ENCODE peak calls at places on chromosomes 2 and 18, in eight cellular contexts. One of them, this sample, is unnamed.

GRCh38 chr18:74796928-74797576 is 199.4 kb downstream of the ZNF407 start:
- DNase-seq in H54: no peak
- DNase-seq in suprapubic skin: no peak
- DNase-seq in heart left ventricle: no peak
- DNase-seq in ovary: no peak
- DNase-seq in spleen: no peak
- DNase-seq in HCT116: peak; percentile 8
- DNase-seq in lower leg skin: no peak
- DNase-seq in this sample: no peak

GRCh38 chr2:105804266-105804665 is 59.6 kb downstream of the NCK2 start:
- DNase-seq in H54: no peak
- DNase-seq in suprapubic skin: no peak
- DNase-seq in heart left ventricle: no peak
- DNase-seq in ovary: no peak
- DNase-seq in spleen: no peak
- DNase-seq in HCT116: no peak
- DNase-seq in lower leg skin: no peak
- DNase-seq in this sample: no peak

GRCh38 chr18:23718243-23718720 is 29.0 kb downstream of the LAMA3 start:
- DNase-seq in H54: no peak
- DNase-seq in suprapubic skin: no peak
- DNase-seq in heart left ventricle: no peak
- DNase-seq in ovary: no peak
- DNase-seq in spleen: no peak
- DNase-seq in HCT116: no peak
- DNase-seq in lower leg skin: no peak
- DNase-seq in this sample: no peak

GRCh38 chr2:67974564-67975430 is 88.0 kb downstream of the C1D start:
- DNase-seq in H54: no peak
- DNase-seq in suprapubic skin: no peak
- DNase-seq in heart left ventricle: peak; percentile 25
- DNase-seq in ovary: no peak
- DNase-seq in spleen: no peak
- DNase-seq in HCT116: no peak
- DNase-seq in lower leg skin: no peak
- DNase-seq in this sample: no peak

GRCh38 chr2:85648619-85649018 is 19.4 kb downstream of the SFTPB start:
- DNase-seq in H54: no peak
- DNase-seq in suprapubic skin: no peak
- DNase-seq in heart left ventricle: peak; percentile 37
- DNase-seq in ovary: no peak
- DNase-seq in spleen: no peak
- DNase-seq in HCT116: no peak
- DNase-seq in lower leg skin: no peak
- DNase-seq in this sample: no peak

GRCh38 chr2:18430996-18431748 is 129.3 kb downstream of the RDH14 start:
- DNase-seq in H54: no peak
- DNase-seq in suprapubic skin: no peak
- DNase-seq in heart left ventricle: no peak
- DNase-seq in ovary: no peak
- DNase-seq in spleen: no peak
- DNase-seq in HCT116: no peak
- DNase-seq in lower leg skin: no peak
- DNase-seq in this sample: no peak

GRCh38 chr2:131394147-131394931 is 30.4 kb upstream of the RAB6D start:
- DNase-seq in H54: no peak
- DNase-seq in suprapubic skin: no peak
- DNase-seq in heart left ventricle: no peak
- DNase-seq in ovary: no peak
- DNase-seq in spleen: no peak
- DNase-seq in HCT116: no peak
- DNase-seq in lower leg skin: no peak
- DNase-seq in this sample: no peak

GRCh38 chr2:168796583-168797285 is 5.7 kb upstream of the NOSTRIN start:
- DNase-seq in H54: no peak
- DNase-seq in suprapubic skin: no peak
- DNase-seq in heart left ventricle: peak; percentile 67
- DNase-seq in ovary: no peak
- DNase-seq in spleen: no peak
- DNase-seq in HCT116: no peak
- DNase-seq in lower leg skin: no peak
- DNase-seq in this sample: no peak

GRCh38 chr2:178870703-178871102 is 63.5 kb upstream of the TTN start:
- DNase-seq in H54: peak; percentile 31
- DNase-seq in suprapubic skin: no peak
- DNase-seq in heart left ventricle: no peak
- DNase-seq in ovary: no peak
- DNase-seq in spleen: no peak
- DNase-seq in HCT116: no peak
- DNase-seq in lower leg skin: no peak
- DNase-seq in this sample: no peak

GRCh38 chr2:20544093-20544747 is 97.3 kb downstream of the RHOB start:
- DNase-seq in H54: no peak
- DNase-seq in suprapubic skin: no peak
- DNase-seq in heart left ventricle: no peak
- DNase-seq in ovary: no peak
- DNase-seq in spleen: peak; percentile 51
- DNase-seq in HCT116: no peak
- DNase-seq in lower leg skin: no peak
- DNase-seq in this sample: no peak

GRCh38 chr2:47870668-47871540 is 35.4 kb downstream of the FBXO11 start:
- DNase-seq in H54: no peak
- DNase-seq in suprapubic skin: no peak
- DNase-seq in heart left ventricle: no peak
- DNase-seq in ovary: no peak
- DNase-seq in spleen: no peak
- DNase-seq in HCT116: no peak
- DNase-seq in lower leg skin: no peak
- DNase-seq in this sample: no peak

GRCh38 chr2:229173810-229174359 is 97.2 kb downstream of the PID1 start:
- DNase-seq in H54: no peak
- DNase-seq in suprapubic skin: no peak
- DNase-seq in heart left ventricle: no peak
- DNase-seq in ovary: no peak
- DNase-seq in spleen: no peak
- DNase-seq in HCT116: no peak
- DNase-seq in lower leg skin: no peak
- DNase-seq in this sample: no peak

GRCh38 chr2:213221962-213222361 is 62.3 kb upstream of the SPAG16 start:
- DNase-seq in H54: no peak
- DNase-seq in suprapubic skin: no peak
- DNase-seq in heart left ventricle: no peak
- DNase-seq in ovary: no peak
- DNase-seq in spleen: no peak
- DNase-seq in HCT116: no peak
- DNase-seq in lower leg skin: no peak
- DNase-seq in this sample: no peak

DNA sequence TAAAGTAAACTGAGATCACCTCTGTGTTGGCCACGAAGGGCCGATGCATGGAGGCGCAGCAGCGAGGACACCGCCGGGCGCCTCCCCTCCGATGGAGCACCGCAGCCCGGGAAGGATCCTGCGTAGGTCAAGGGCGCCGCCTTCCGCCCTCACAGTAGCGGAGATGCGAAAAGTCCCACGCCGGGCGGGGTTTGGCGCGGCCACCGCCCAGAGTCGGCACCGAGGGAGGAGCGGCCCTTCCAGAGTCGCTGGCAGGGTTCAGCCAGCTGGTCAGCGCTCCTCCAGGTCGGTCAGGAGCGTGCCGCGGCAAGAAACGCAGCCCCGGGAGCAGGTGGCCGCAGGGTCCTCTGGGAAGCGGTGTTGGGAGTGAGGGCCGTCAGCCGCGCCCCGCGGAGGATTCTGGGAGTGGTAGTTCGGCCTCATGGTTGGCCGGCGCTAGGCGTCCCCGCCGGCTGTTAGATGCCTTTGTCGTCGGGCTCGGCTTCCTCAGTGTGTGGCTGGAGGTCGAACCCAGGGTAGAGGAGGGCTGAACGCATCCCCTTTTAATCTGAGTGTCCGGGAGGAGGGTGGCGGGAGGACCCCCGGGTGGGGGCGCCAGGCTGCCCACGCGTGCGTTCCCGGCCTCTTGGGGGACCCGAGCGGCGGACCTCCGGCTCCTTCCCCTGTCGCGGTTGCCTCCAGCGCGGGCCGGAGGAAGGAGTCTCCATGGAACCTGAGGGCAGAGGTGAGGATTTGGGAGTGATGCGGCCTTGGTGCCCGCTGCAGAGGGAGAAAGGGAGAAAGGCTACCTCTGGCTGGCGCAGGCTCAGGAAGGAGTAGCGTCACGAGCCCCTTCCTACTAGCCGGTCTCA is at the start of gene ZNF892:
- DNase-seq in H54: peak; percentile 57
- DNase-seq in suprapubic skin: peak; percentile 91
- DNase-seq in heart left ventricle: peak; percentile 91
- DNase-seq in ovary: peak; percentile 87
- DNase-seq in spleen: peak; percentile 96
- DNase-seq in HCT116: peak; percentile 38
- DNase-seq in lower leg skin: peak; percentile 87
- DNase-seq in this sample: peak; percentile 35
- TF ChIP-seq POLR2A in H54: peak; percentile 8
- TF ChIP-seq POLR2A in suprapubic skin: no peak
- TF ChIP-seq POLR2A in heart left ventricle: peak; percentile 67
- TF ChIP-seq POLR2A in ovary: no peak
- TF ChIP-seq POLR2A in spleen: no peak
- TF ChIP-seq POLR2A in HCT116: no peak
- TF ChIP-seq POLR2A in lower leg skin: no peak
- TF ChIP-seq POLR2A in this sample: no peak

GRCh38 chr18:58536534-58537271 is 92.2 kb downstream of the ALPK2 start:
- DNase-seq in H54: no peak
- DNase-seq in suprapubic skin: no peak
- DNase-seq in heart left ventricle: no peak
- DNase-seq in ovary: no peak
- DNase-seq in spleen: no peak
- DNase-seq in HCT116: no peak
- DNase-seq in lower leg skin: no peak
- DNase-seq in this sample: no peak
- TF ChIP-seq POLR2A in H54: no peak
- TF ChIP-seq POLR2A in suprapubic skin: no peak
- TF ChIP-seq POLR2A in heart left ventricle: no peak
- TF ChIP-seq POLR2A in ovary: no peak
- TF ChIP-seq POLR2A in spleen: no peak
- TF ChIP-seq POLR2A in HCT116: no peak
- TF ChIP-seq POLR2A in lower leg skin: no peak
- TF ChIP-seq POLR2A in this sample: no peak

DNA sequence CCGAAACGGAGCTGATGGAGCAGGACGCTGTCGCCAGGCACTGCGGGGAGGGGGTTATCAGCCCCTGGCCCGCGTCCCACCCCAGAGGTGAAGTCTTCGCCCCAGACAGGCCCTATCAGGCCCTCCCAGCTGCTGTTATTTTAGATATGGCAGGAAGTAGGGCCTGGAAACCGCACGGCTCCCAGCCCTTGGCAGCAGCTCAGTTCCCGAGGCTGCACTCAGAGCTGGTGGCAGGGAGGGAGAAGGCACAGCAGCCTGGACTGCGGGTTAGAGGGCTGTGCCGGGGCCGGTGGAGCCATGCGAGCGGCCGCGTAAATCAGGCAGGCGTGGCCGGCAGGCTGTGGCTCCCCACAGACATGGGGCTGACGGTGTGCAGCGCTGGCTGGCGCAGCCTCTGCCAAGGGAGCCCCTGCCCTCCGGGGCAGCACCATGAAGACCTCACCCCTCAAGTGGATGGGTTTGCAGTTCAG is 111.4 kb downstream of the NFATC1 start:
- DNase-seq in H54: no peak
- DNase-seq in suprapubic skin: peak; percentile 84
- DNase-seq in heart left ventricle: peak; percentile 81
- DNase-seq in ovary: peak; percentile 61
- DNase-seq in spleen: peak; percentile 88
- DNase-seq in HCT116: no peak
- DNase-seq in lower leg skin: peak; percentile 55
- DNase-seq in this sample: no peak
- TF ChIP-seq POLR2A in H54: no peak
- TF ChIP-seq POLR2A in suprapubic skin: no peak
- TF ChIP-seq POLR2A in heart left ventricle: no peak
- TF ChIP-seq POLR2A in ovary: no peak
- TF ChIP-seq POLR2A in spleen: no peak
- TF ChIP-seq POLR2A in HCT116: no peak
- TF ChIP-seq POLR2A in lower leg skin: no peak
- TF ChIP-seq POLR2A in this sample: no peak

GRCh38 chr2:136136921-136137320 is 19.0 kb upstream of the CXCR4 start:
- DNase-seq in H54: no peak
- DNase-seq in suprapubic skin: no peak
- DNase-seq in heart left ventricle: no peak
- DNase-seq in ovary: no peak
- DNase-seq in spleen: no peak
- DNase-seq in HCT116: peak; percentile 66
- DNase-seq in lower leg skin: no peak
- DNase-seq in this sample: no peak

GRCh38 chr2:136135462-136135861 is 17.5 kb upstream of the CXCR4 start:
- DNase-seq in H54: no peak
- DNase-seq in suprapubic skin: no peak
- DNase-seq in heart left ventricle: no peak
- DNase-seq in ovary: no peak
- DNase-seq in spleen: no peak
- DNase-seq in HCT116: no peak
- DNase-seq in lower leg skin: no peak
- DNase-seq in this sample: no peak

GRCh38 chr2:136137982-136138381 is 20.0 kb upstream of the CXCR4 start:
- DNase-seq in H54: no peak
- DNase-seq in suprapubic skin: no peak
- DNase-seq in heart left ventricle: no peak
- DNase-seq in ovary: no peak
- DNase-seq in spleen: no peak
- DNase-seq in HCT116: no peak
- DNase-seq in lower leg skin: no peak
- DNase-seq in this sample: no peak

GRCh38 chr2:136134126-136134525 is 16.2 kb upstream of the CXCR4 start:
- DNase-seq in H54: no peak
- DNase-seq in suprapubic skin: no peak
- DNase-seq in heart left ventricle: no peak
- DNase-seq in ovary: no peak
- DNase-seq in spleen: no peak
- DNase-seq in HCT116: no peak
- DNase-seq in lower leg skin: no peak
- DNase-seq in this sample: no peak

DNA sequence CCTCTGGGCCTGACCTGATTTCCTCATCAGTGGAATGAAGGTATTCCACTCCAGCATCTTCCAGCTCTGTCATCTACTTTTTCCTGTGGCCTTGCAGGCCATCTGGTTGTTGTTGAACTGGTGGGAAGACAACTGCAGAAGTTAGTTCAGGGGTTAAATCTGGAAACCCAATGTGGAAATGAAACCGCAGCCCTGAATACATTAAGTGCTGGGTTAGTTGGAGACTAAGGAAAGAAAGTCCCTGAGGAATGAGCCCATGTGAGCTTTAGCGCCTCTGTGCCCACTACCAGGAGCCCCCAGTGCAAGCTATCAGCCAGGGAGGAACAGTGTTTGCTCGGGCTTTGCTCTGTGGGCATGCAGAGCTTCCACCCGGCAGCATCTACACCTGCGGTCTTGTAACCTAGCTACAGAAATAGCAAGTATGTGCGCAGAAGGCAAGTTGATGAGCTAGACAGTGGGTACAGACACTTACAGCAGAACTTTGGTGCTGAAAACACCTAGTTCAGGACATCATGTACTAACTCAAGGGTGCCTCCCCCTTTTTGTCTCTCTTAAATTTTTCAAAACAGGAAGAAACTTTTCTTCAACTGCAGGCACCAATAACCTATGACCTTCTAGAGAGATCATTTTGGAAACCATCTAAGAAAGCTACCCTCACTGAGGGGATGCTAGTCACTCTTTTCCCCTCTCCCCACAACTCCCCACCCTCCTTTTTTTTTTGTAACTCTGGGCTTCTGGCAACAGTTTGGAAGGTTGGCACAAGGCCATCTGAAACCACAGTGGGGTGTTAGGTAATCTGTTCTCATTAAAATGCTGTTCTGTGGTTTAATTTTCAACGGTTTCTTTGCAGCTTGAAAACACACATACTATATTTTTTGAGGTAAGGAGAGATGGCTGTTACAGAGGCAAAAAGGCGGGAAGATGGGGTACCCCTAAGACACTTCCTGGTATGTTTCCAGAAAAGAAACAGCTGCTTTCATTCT is 18.3 kb upstream of the CXCR4 start:
- DNase-seq in H54: no peak
- DNase-seq in suprapubic skin: no peak
- DNase-seq in heart left ventricle: no peak
- DNase-seq in ovary: no peak
- DNase-seq in spleen: peak; percentile 93
- DNase-seq in HCT116: no peak
- DNase-seq in lower leg skin: no peak
- DNase-seq in this sample: peak; percentile 20
- TF ChIP-seq POLR2A in H54: no peak
- TF ChIP-seq POLR2A in suprapubic skin: no peak
- TF ChIP-seq POLR2A in heart left ventricle: no peak
- TF ChIP-seq POLR2A in ovary: no peak
- TF ChIP-seq POLR2A in spleen: peak; percentile 75
- TF ChIP-seq POLR2A in HCT116: no peak
- TF ChIP-seq POLR2A in lower leg skin: no peak
- TF ChIP-seq POLR2A in this sample: peak; percentile 19

This sample was measured in esophagus squamous epithelium.